ENCODE peak calls at places on chromosomes 13 and 19, in nine cellular contexts. V, C, B, M, L, N, R, Y and A are unnamed samples.

GRCh38 chr13:39433705-39434104 is 169.3 kb downstream of the LHFPL6 start:
- DNase-seq in V (no peak), C (no peak), B (no peak), M (no peak), L (no peak), N (no peak), R (no peak), Y (no peak), A (no peak)

GRCh38 chr19:45767881-45768643 is 990 bp downstream of the SIX5 start:
- DNase-seq in V (peak), C (peak), B (peak), M (peak), L (peak), N (peak), R (peak), Y (peak), A (peak)

GRCh38 chr13:51826606-51827005 is 18.4 kb downstream of the TMEM272 start:
- DNase-seq in V (peak), C (no peak), B (peak), M (peak), L (peak), N (no peak), R (no peak), Y (peak), A (peak)

GRCh38 chr19:4297901-4298771 is 4.1 kb downstream of the TMIGD2 start:
- DNase-seq in V (no peak), C (no peak), B (no peak), M (no peak), L (no peak), N (no peak), R (no peak), Y (no peak), A (no peak)

GRCh38 chr19:23118400-23118799 is 1.6 kb downstream of the ZNF730 start:
- DNase-seq in V (no peak), C (no peak), B (no peak), M (no peak), L (no peak), N (no peak), R (no peak), Y (no peak), A (no peak)

GRCh38 chr19:42683917-42684513 is 56.3 kb downstream of the PSG3 start:
- DNase-seq in V (no peak), C (peak), B (no peak), M (peak), L (no peak), N (no peak), R (no peak), Y (peak), A (no peak)

GRCh38 chr19:19873381-19873780 is 7.7 kb downstream of the ZNF253 start:
- DNase-seq in V (no peak), C (no peak), B (no peak), M (no peak), L (no peak), N (no peak), R (no peak), Y (peak), A (no peak)

GRCh38 chr19:6198896-6199239 is 63.4 kb downstream of the ACSBG2 start:
- DNase-seq in V (no peak), C (no peak), B (no peak), M (no peak), L (no peak), N (no peak), R (no peak), Y (no peak), A (no peak)

GRCh38 chr13:66349945-66350344 is 880.2 kb downstream of the PCDH9 start:
- DNase-seq in V (no peak), C (no peak), B (no peak), M (no peak), L (no peak), N (no peak), R (no peak), Y (no peak), A (no peak)

GRCh38 chr13:76894401-76895110 is 8.4 kb upstream of the KCTD12 start:
- DNase-seq in V (no peak), C (no peak), B (no peak), M (no peak), L (peak), N (no peak), R (no peak), Y (peak), A (no peak)

GRCh38 chr13:90591927-90592268 is 755.6 kb upstream of the MIR17HG start:
- DNase-seq in V (no peak), C (no peak), B (no peak), M (no peak), L (no peak), N (no peak), R (no peak), Y (peak), A (no peak)

GRCh38 chr19:6229951-6230712 is 49.6 kb downstream of the MLLT1 start:
- DNase-seq in V (no peak), C (no peak), B (no peak), M (no peak), L (no peak), N (peak), R (no peak), Y (no peak), A (no peak)

GRCh38 chr13:60431108-60431700 is 34.2 kb downstream of the TDRD3 start:
- DNase-seq in V (no peak), C (peak), B (no peak), M (peak), L (no peak), N (no peak), R (no peak), Y (peak), A (no peak)

GRCh38 chr19:14632286-14632685 is 42.4 kb downstream of the ADGRE3 start:
- DNase-seq in V (no peak), C (peak), B (no peak), M (peak), L (no peak), N (no peak), R (peak), Y (peak), A (no peak)

GRCh38 chr19:32018014-32018413 is 327.4 kb upstream of the ZNF507 start:
- DNase-seq in V (peak), C (no peak), B (peak), M (peak), L (no peak), N (no peak), R (no peak), Y (peak), A (no peak)

GRCh38 chr13:29511980-29512379 is 83.5 kb downstream of the SLC7A1 start:
- DNase-seq in V (peak), C (peak), B (no peak), M (peak), L (no peak), N (peak), R (no peak), Y (no peak), A (no peak)

GRCh38 chr19:53004242-53004641 is 9.5 kb upstream of the ERVV-1 start:
- DNase-seq in V (no peak), C (no peak), B (no peak), M (no peak), L (no peak), N (no peak), R (no peak), Y (no peak), A (no peak)

GRCh38 chr13:19618925-19619324 is 14.5 kb upstream of the MPHOSPH8 start:
- DNase-seq in V (no peak), C (peak), B (no peak), M (peak), L (no peak), N (no peak), R (peak), Y (peak), A (no peak)

GRCh38 chr13:114024603-114025431 is 50.9 kb upstream of the C13orf46 start:
- DNase-seq in V (no peak), C (no peak), B (no peak), M (no peak), L (peak), N (no peak), R (no peak), Y (no peak), A (no peak)

GRCh38 chr19:41447732-41448332 is 4.9 kb downstream of the ERICH4 start:
- DNase-seq in V (no peak), C (no peak), B (no peak), M (no peak), L (no peak), N (no peak), R (no peak), Y (no peak), A (no peak)
- TF ChIP-seq CTCF in V (no peak), C (no peak), B (no peak), M (peak), L (peak), N (no peak), R (no peak), Y (no peak), A (peak)

DNA sequence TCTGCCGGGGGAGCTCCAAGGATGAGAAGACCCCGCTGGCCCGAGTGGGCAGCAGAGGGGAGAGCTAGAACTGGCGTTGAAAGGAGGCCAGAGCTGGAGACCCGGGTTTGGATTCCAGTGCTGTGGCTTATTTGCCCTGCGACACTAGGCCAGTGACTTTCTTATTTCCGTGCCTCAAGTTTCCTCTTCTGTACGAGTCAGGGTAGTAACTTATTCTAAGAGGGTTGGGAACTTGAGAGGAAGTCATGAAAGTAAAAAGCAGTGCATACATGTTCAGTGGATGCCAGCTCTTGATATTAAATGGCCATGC is 670 bp downstream of the FAM32A start:
- DNase-seq in V (no peak), C (no peak), B (no peak), M (no peak), L (no peak), N (no peak), R (no peak), Y (no peak), A (no peak)
- TF ChIP-seq CTCF in V (no peak), C (peak), B (no peak), M (peak), L (peak), N (peak), R (no peak), Y (peak), A (peak)

DNA sequence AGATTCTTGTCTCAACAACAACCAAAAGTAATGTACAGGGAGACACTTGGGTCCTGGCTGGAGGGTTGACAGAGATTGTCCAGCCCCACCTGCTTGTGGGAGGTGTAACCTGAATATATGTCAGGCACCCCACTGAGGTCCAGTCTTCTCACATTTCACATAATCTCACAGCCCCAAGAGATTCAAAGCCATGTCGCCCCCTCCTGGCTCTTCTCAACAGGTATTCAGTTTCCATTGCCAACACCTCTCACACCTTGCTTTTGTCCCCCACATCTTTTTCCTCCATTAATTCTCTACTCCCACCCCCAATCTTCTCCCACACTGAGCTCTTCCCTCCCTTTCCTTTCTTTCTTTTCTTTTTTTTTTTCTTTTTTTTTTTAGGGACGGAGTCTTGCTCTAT is 11.2 kb downstream of the UNC13A start:
- DNase-seq in V (no peak), C (no peak), B (no peak), M (no peak), L (no peak), N (no peak), R (no peak), Y (no peak), A (no peak)
- TF ChIP-seq CTCF in V (no peak), C (peak), B (no peak), M (peak), L (peak), N (no peak), R (no peak), Y (peak), A (no peak)

GRCh38 chr13:84455143-84455905 is 573.0 kb upstream of the SLITRK1 start:
- DNase-seq in V (no peak), C (no peak), B (no peak), M (no peak), L (no peak), N (no peak), R (no peak), Y (no peak), A (no peak)
- TF ChIP-seq CTCF in V (no peak), C (no peak), B (no peak), M (peak), L (no peak), N (no peak), R (no peak), Y (peak), A (no peak)

GRCh38 chr19:2231621-2232221 is 4.4 kb downstream of the PLEKHJ1 start:
- DNase-seq in V (no peak), C (no peak), B (no peak), M (no peak), L (no peak), N (no peak), R (no peak), Y (no peak), A (no peak)
- TF ChIP-seq CTCF in V (no peak), C (no peak), B (no peak), M (no peak), L (peak), N (peak), R (no peak), Y (no peak), A (no peak)

GRCh38 chr19:35080613-35081170 is 34.9 kb upstream of the FXYD3 start:
- DNase-seq in V (no peak), C (no peak), B (no peak), M (no peak), L (no peak), N (no peak), R (no peak), Y (no peak), A (no peak)
- TF ChIP-seq CTCF in V (no peak), C (no peak), B (no peak), M (no peak), L (no peak), N (no peak), R (no peak), Y (no peak), A (no peak)